ENCODE peak calls at places on chromosome 5, in eight cellular contexts. O is adrenal gland, Y is GM06990, I is PC-9, E is fibroblast of lung, X is body of pancreas, F is lung, K is lower leg skin. W is an unnamed sample.

GRCh38 chr5:108214857-108215256 is 167.0 kb downstream of the FBXL17 start:
- DNase-seq in O (no peak), Y (no peak), I (no peak), E (no peak), X (no peak), F (no peak), K (no peak), W (no peak)

GRCh38 chr5:159864885-159865622 is 51.2 kb upstream of the ADRA1B start:
- DNase-seq in O (no peak), Y (peak), I (no peak), E (peak), X (no peak), F (no peak), K (no peak), W (no peak)

GRCh38 chr5:153222956-153223355 is 267.5 kb upstream of the GRIA1 start:
- DNase-seq in O (no peak), Y (no peak), I (no peak), E (peak), X (no peak), F (no peak), K (no peak), W (peak)

GRCh38 chr5:181200816-181201215 is 4.2 kb downstream of the TRIM7 start:
- DNase-seq in O (no peak), Y (no peak), I (no peak), E (no peak), X (no peak), F (no peak), K (no peak), W (no peak)

GRCh38 chr5:62931551-62931950 is 352.9 kb downstream of the LRRC70 start:
- DNase-seq in O (no peak), Y (no peak), I (no peak), E (no peak), X (no peak), F (no peak), K (no peak), W (no peak)

GRCh38 chr5:136011427-136012001 is 17.3 kb upstream of the TGFBI start:
- DNase-seq in O (no peak), Y (no peak), I (no peak), E (peak), X (no peak), F (no peak), K (no peak), W (peak)

GRCh38 chr5:139131062-139131856 is 66.9 kb downstream of the SIL1 start:
- DNase-seq in O (peak), Y (no peak), I (no peak), E (peak), X (peak), F (peak), K (peak), W (peak)

GRCh38 chr5:126449751-126450271 is 26.6 kb downstream of the GRAMD2B start:
- DNase-seq in O (peak), Y (peak), I (no peak), E (peak), X (no peak), F (no peak), K (no peak), W (peak)

GRCh38 chr5:150410524-150411244 is 2.0 kb downstream of the CD74 start:
- DNase-seq in O (peak), Y (peak), I (peak), E (peak), X (peak), F (peak), K (no peak), W (peak)

GRCh38 chr5:54794437-54794970 is 190.9 kb downstream of the ESM1 start:
- DNase-seq in O (no peak), Y (no peak), I (no peak), E (no peak), X (no peak), F (no peak), K (no peak), W (no peak)

GRCh38 chr5:66829826-66830225 is 233.6 kb downstream of the MAST4 start:
- DNase-seq in O (no peak), Y (no peak), I (no peak), E (peak), X (no peak), F (no peak), K (no peak), W (peak)

GRCh38 chr5:159104058-159104651 is 4.4 kb upstream of the EBF1 start:
- DNase-seq in O (peak), Y (peak), I (no peak), E (no peak), X (no peak), F (no peak), K (peak), W (no peak)

GRCh38 chr5:167061695-167062094 is 1229.8 kb upstream of the WWC1 start:
- DNase-seq in O (no peak), Y (no peak), I (no peak), E (no peak), X (no peak), F (no peak), K (no peak), W (no peak)

GRCh38 chr5:63959177-63959982 is 2.9 kb downstream of the HTR1A start:
- DNase-seq in O (no peak), Y (no peak), I (no peak), E (no peak), X (peak), F (no peak), K (peak), W (no peak)

GRCh38 chr5:43515678-43516048 is 715 bp upstream of the C5orf34 start:
- DNase-seq in O (no peak), Y (no peak), I (no peak), E (no peak), X (no peak), F (no peak), K (no peak), W (no peak)

GRCh38 chr5:16626696-16627264 is 10.0 kb upstream of the RETREG1 start:
- DNase-seq in O (no peak), Y (no peak), I (no peak), E (no peak), X (no peak), F (no peak), K (no peak), W (peak)

GRCh38 chr5:127871448-127872153 is 168.4 kb downstream of the CCDC192 start:
- DNase-seq in O (peak), Y (no peak), I (no peak), E (no peak), X (no peak), F (no peak), K (no peak), W (peak)

GRCh38 chr5:103862398-103862797 is 299.8 kb upstream of the NUDT12 start:
- DNase-seq in O (no peak), Y (no peak), I (no peak), E (peak), X (no peak), F (no peak), K (no peak), W (peak)

GRCh38 chr5:113612060-113612496 is 98.6 kb downstream of the YTHDC2 start:
- DNase-seq in O (no peak), Y (no peak), I (no peak), E (peak), X (no peak), F (no peak), K (no peak), W (peak)

GRCh38 chr5:109411175-109411514 is 1.4 kb upstream of the PJA2 start:
- DNase-seq in O (no peak), Y (no peak), I (no peak), E (no peak), X (no peak), F (no peak), K (no peak), W (no peak)

GRCh38 chr5:69271376-69271775 is 36.7 kb downstream of the CDK7 start:
- DNase-seq in O (peak), Y (no peak), I (peak), E (peak), X (no peak), F (peak), K (no peak), W (peak)

GRCh38 chr5:178211095-178212048 is 7.0 kb downstream of the HNRNPAB start:
- DNase-seq in O (no peak), Y (no peak), I (no peak), E (no peak), X (no peak), F (no peak), K (no peak), W (no peak)

GRCh38 chr5:33594006-33594405 is 153.2 kb downstream of the TARS1 start:
- DNase-seq in O (no peak), Y (no peak), I (no peak), E (no peak), X (no peak), F (no peak), K (no peak), W (no peak)

GRCh38 chr5:135320718-135321484 is 78.1 kb downstream of the MACROH2A1 start:
- DNase-seq in O (no peak), Y (no peak), I (no peak), E (no peak), X (no peak), F (no peak), K (peak), W (no peak)

GRCh38 chr5:96821260-96821916 is 13.6 kb upstream of the ERAP1 start:
- DNase-seq in O (no peak), Y (no peak), I (no peak), E (peak), X (no peak), F (no peak), K (no peak), W (no peak)

GRCh38 chr5:174327317-174327864 is 281.9 kb downstream of the NSG2 start:
- DNase-seq in O (peak), Y (peak), I (peak), E (peak), X (peak), F (no peak), K (no peak), W (peak)

GRCh38 chr5:171739246-171739645 is 46.4 kb upstream of the SMIM23 start:
- DNase-seq in O (no peak), Y (no peak), I (no peak), E (no peak), X (no peak), F (no peak), K (no peak), W (no peak)

GRCh38 chr5:171738501-171738900 is 47.1 kb upstream of the SMIM23 start:
- DNase-seq in O (no peak), Y (no peak), I (no peak), E (no peak), X (no peak), F (no peak), K (no peak), W (no peak)

DNA sequence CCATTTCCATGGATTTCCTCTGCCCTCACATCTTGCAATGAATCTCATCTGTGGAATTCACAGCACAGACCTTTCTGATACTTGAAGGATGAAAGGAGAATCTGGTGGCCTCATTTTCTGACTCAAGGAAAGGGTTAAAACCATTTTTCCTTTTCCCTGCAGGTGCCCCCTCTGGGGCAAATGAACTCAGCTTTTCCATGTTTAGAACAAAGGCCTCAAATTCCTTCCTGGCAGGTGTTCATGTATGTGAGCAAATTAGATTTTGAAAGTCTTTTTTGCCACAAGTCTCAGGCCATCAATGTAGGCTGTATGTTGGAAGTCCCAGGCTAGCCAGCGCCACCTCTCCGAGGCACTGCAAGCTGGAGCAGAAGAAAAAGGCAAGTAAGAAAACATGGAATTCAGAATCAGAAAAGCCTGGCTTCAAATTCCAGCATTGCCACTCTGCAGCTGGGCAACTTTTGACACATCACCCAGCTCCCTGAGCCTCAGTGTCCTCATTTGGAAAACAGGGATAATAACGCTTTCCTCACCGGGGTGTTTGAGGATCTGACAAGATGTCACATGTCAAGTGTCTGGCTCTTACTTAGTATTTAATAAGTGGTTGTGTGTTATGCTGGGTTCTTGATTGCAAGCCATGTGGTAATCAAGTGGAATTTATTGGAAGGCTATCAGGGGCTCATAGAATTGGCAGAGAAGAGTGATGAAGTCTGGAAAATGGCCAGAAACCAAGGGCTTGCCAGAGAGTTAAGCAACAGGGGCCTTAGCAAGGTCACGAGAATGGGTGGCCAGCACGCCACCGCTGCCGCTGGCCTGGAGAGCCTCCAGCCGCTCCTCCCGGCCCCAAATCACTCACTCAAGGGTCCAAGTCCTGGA is 48.4 kb upstream of the SMIM23 start:
- DNase-seq in O (peak), Y (no peak), I (no peak), E (no peak), X (peak), F (peak), K (no peak), W (no peak)
- TF ChIP-seq CTCF in O (no peak), Y (no peak), I (no peak), E (no peak), X (no peak), F (no peak), K (no peak), W (no peak)

GRCh38 chr5:171849585-171850353 is 64.2 kb downstream of the SMIM23 start:
- DNase-seq in O (no peak), Y (no peak), I (no peak), E (no peak), X (no peak), F (no peak), K (peak), W (no peak)

GRCh38 chr5:171848911-171849520 is 63.4 kb downstream of the SMIM23 start:
- DNase-seq in O (no peak), Y (no peak), I (no peak), E (no peak), X (no peak), F (no peak), K (peak), W (no peak)

GRCh38 chr5:171852255-171852681 is 66.7 kb downstream of the SMIM23 start:
- DNase-seq in O (no peak), Y (no peak), I (no peak), E (no peak), X (no peak), F (no peak), K (peak), W (no peak)

GRCh38 chr5:171851251-171851650 is 65.6 kb downstream of the SMIM23 start:
- DNase-seq in O (no peak), Y (no peak), I (no peak), E (no peak), X (no peak), F (no peak), K (no peak), W (no peak)

GRCh38 chr5:171850354-171850947 is 64.8 kb downstream of the SMIM23 start:
- DNase-seq in O (no peak), Y (no peak), I (no peak), E (no peak), X (no peak), F (no peak), K (peak), W (no peak)
- TF ChIP-seq CTCF in O (no peak), Y (peak), I (peak), E (no peak), X (no peak), F (no peak), K (no peak), W (peak)

GRCh38 chr5:77775773-77776605 is at the start of gene TBCA:
- DNase-seq in O (peak), Y (peak), I (peak), E (peak), X (peak), F (peak), K (peak), W (peak)
- TF ChIP-seq CTCF in O (no peak), Y (peak), I (peak), E (no peak), X (peak), F (no peak), K (no peak), W (no peak)

GRCh38 chr5:144394036-144394435 is 223.4 kb downstream of the KCTD16 start:
- DNase-seq in O (no peak), Y (no peak), I (no peak), E (no peak), X (no peak), F (no peak), K (no peak), W (no peak)

GRCh38 chr5:144386315-144386714 is 215.6 kb downstream of the KCTD16 start:
- DNase-seq in O (no peak), Y (no peak), I (no peak), E (no peak), X (no peak), F (no peak), K (no peak), W (no peak)

GRCh38 chr5:144391044-144391443 is 220.4 kb downstream of the KCTD16 start:
- DNase-seq in O (no peak), Y (no peak), I (no peak), E (no peak), X (no peak), F (no peak), K (no peak), W (no peak)

GRCh38 chr5:144385597-144385996 is 214.9 kb downstream of the KCTD16 start:
- DNase-seq in O (no peak), Y (no peak), I (no peak), E (no peak), X (no peak), F (no peak), K (no peak), W (no peak)

DNA sequence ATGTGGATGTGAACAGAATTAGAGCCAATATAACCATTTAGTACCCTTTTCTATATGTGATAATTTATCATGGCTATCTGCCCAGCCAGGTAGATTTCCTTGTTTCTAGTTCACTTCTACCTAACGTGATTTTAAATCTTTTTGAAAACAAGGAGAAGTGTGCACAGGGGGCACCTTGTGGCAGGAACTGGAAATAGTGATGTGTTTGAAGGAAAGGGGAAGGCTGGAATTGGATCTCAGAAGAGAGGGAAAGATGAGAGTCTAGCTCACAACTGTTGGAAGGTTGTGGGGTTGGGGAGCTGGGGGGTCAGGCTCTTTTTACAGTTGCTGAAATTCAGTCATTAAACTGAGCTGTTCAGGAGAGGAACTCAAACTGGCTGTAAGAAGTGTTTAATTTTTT is 219.5 kb downstream of the KCTD16 start:
- DNase-seq in O (no peak), Y (no peak), I (no peak), E (no peak), X (peak), F (no peak), K (no peak), W (peak)
- TF ChIP-seq CTCF in O (no peak), Y (peak), I (peak), E (no peak), X (peak), F (no peak), K (no peak), W (peak)

GRCh38 chr5:171835066-171835465 is 49.4 kb downstream of the SMIM23 start:
- DNase-seq in O (no peak), Y (no peak), I (no peak), E (no peak), X (no peak), F (no peak), K (no peak), W (no peak)
- TF ChIP-seq CTCF in O (no peak), Y (no peak), I (no peak), E (no peak), X (no peak), F (no peak), K (no peak), W (no peak)